ENCODE peak calls at places on chromosome 2, in five cellular contexts. G is body of pancreas; M is AG04450; Z is CD8-positive, alpha-beta memory T cell; E is GM12865. P is an unnamed sample.
A peak's percentile ranks its signal among the peaks of the same experiment; 100 is the strongest.

GRCh38 chr2:23530121-23530908 is 145.3 kb downstream of the KLHL29 start:
- DNase-seq in G (no peak), M (no peak), Z (no peak), E (no peak), P (no peak)

GRCh38 chr2:238509151-238509820 is 82.6 kb downstream of the ASB1 start:
- DNase-seq in G (no peak), M (no peak), Z (no peak), E (no peak), P (no peak)

GRCh38 chr2:23609254-23609653 is 224.3 kb downstream of the KLHL29 start:
- DNase-seq in G (no peak), M (no peak), Z (no peak), E (no peak), P (no peak)

GRCh38 chr2:129722306-129723020 is 257.0 kb upstream of the RAB6C start:
- DNase-seq in G (no peak), M (no peak), Z (no peak), E (no peak), P (no peak)

GRCh38 chr2:169978402-169979017 is 151.3 kb downstream of the UBR3 start:
- DNase-seq in G (no peak), M (no peak), Z (no peak), E (no peak), P (no peak)

GRCh38 chr2:237616373-237617304 is 10.7 kb upstream of the LRRFIP1 start:
- DNase-seq in G (no peak), M (peak; percentile 47), Z (no peak), E (no peak), P (no peak)

GRCh38 chr2:200786423-200786822 is 25.3 kb upstream of the BZW1 start:
- DNase-seq in G (no peak), M (no peak), Z (no peak), E (no peak), P (no peak)

GRCh38 chr2:181992776-181993175 is 7.1 kb downstream of the PPP1R1C start:
- DNase-seq in G (no peak), M (no peak), Z (no peak), E (peak; percentile 54), P (no peak)

GRCh38 chr2:227653419-227653818 is 13.2 kb upstream of the SCYGR5 start:
- DNase-seq in G (no peak), M (no peak), Z (no peak), E (no peak), P (peak; percentile 37)

GRCh38 chr2:225737556-225737955 is 338.0 kb downstream of the NYAP2 start:
- DNase-seq in G (no peak), M (no peak), Z (no peak), E (no peak), P (no peak)

GRCh38 chr2:128324008-128324896 is 5.6 kb upstream of the HS6ST1 start:
- DNase-seq in G (no peak), M (no peak), Z (no peak), E (peak; percentile 0), P (no peak)

GRCh38 chr2:48452108-48452507 is 77.8 kb upstream of the STON1 start:
- DNase-seq in G (no peak), M (no peak), Z (no peak), E (no peak), P (no peak)

GRCh38 chr2:97740590-97741182 is 27.3 kb downstream of the ZAP70 start:
- DNase-seq in G (peak; percentile 59), M (no peak), Z (no peak), E (peak; percentile 61), P (no peak)

GRCh38 chr2:39228413-39229209 is 15.2 kb downstream of the CDKL4 start:
- DNase-seq in G (no peak), M (no peak), Z (no peak), E (peak; percentile 40), P (no peak)

GRCh38 chr2:39523308-39524044 is 86.4 kb upstream of the MAP4K3 start:
- DNase-seq in G (no peak), M (peak; percentile 67), Z (no peak), E (no peak), P (no peak)

GRCh38 chr2:105749583-105750399 is 5.1 kb downstream of the NCK2 start:
- DNase-seq in G (no peak), M (no peak), Z (no peak), E (no peak), P (no peak)

GRCh38 chr2:232668805-232669444 is 28.2 kb upstream of the GIGYF2 start:
- DNase-seq in G (peak; percentile 10), M (no peak), Z (no peak), E (peak; percentile 5), P (no peak)

GRCh38 chr2:172131713-172132555 is 29.2 kb upstream of the DLX2 start:
- DNase-seq in G (no peak), M (no peak), Z (no peak), E (no peak), P (no peak)

GRCh38 chr2:215707608-215708007 is 271.7 kb upstream of the FN1 start:
- DNase-seq in G (no peak), M (no peak), Z (no peak), E (no peak), P (no peak)

GRCh38 chr2:240463866-240464481 is 28.5 kb downstream of the GPC1 start:
- DNase-seq in G (peak; percentile 1), M (no peak), Z (no peak), E (no peak), P (peak; percentile 36)

GRCh38 chr2:18208956-18209355 is 330.5 kb downstream of the KCNS3 start:
- DNase-seq in G (no peak), M (no peak), Z (no peak), E (no peak), P (no peak)

GRCh38 chr2:214244847-214245246 is 166.0 kb upstream of the VWC2L start:
- DNase-seq in G (no peak), M (no peak), Z (no peak), E (no peak), P (no peak)

GRCh38 chr2:239979243-239980023 is 45.7 kb downstream of the NDUFA10 start:
- DNase-seq in G (no peak), M (no peak), Z (no peak), E (no peak), P (no peak)

GRCh38 chr2:146317959-146318358 is 1526.9 kb upstream of the ACVR2A start:
- DNase-seq in G (no peak), M (peak; percentile 63), Z (no peak), E (no peak), P (no peak)

GRCh38 chr2:160970052-160970846 is 190.0 kb upstream of the TANK start:
- DNase-seq in G (peak; percentile 50), M (peak; percentile 59), Z (no peak), E (peak; percentile 15), P (no peak)

GRCh38 chr2:26469955-26470354 is 8.0 kb downstream of the OTOF start:
- DNase-seq in G (no peak), M (no peak), Z (no peak), E (no peak), P (no peak)

GRCh38 chr2:75021672-75022071 is 63.2 kb downstream of the POLE4 start:
- DNase-seq in G (no peak), M (peak; percentile 53), Z (no peak), E (no peak), P (no peak)

GRCh38 chr2:112547333-112547732 is 5.1 kb downstream of the POLR1B start:
- DNase-seq in G (peak; percentile 27), M (peak; percentile 32), Z (no peak), E (no peak), P (peak; percentile 33)

P was measured in right lobe of liver.